ENCODE peak calls at places on chromosomes 5 and 9, in nine cellular contexts. One of them, this sample, is unnamed.

GRCh38 chr5:32475338-32476097 is 31.0 kb upstream of the ZFR start:
- DNase-seq in fibroblast of the aortic adventitia: no peak
- DNase-seq in fibroblast of pulmonary artery: no peak
- DNase-seq in cardiac muscle cell: no peak
- DNase-seq in epithelial cell of esophagus: no peak
- DNase-seq in endothelial cell: no peak
- DNase-seq in left ventricle myocardium inferior: no peak
- DNase-seq in glutamatergic neuron: peak
- DNase-seq in fibroblast of lung: no peak
- DNase-seq in this sample: no peak

GRCh38 chr9:75488082-75488713 is 399.9 kb downstream of the OSTF1 start:
- DNase-seq in fibroblast of the aortic adventitia: no peak
- DNase-seq in fibroblast of pulmonary artery: no peak
- DNase-seq in cardiac muscle cell: no peak
- DNase-seq in epithelial cell of esophagus: no peak
- DNase-seq in endothelial cell: no peak
- DNase-seq in left ventricle myocardium inferior: peak
- DNase-seq in glutamatergic neuron: no peak
- DNase-seq in fibroblast of lung: no peak
- DNase-seq in this sample: no peak

GRCh38 chr5:74166064-74166463 is 474.5 kb downstream of the ENC1 start:
- DNase-seq in fibroblast of the aortic adventitia: peak
- DNase-seq in fibroblast of pulmonary artery: peak
- DNase-seq in cardiac muscle cell: no peak
- DNase-seq in epithelial cell of esophagus: no peak
- DNase-seq in endothelial cell: no peak
- DNase-seq in left ventricle myocardium inferior: no peak
- DNase-seq in glutamatergic neuron: no peak
- DNase-seq in fibroblast of lung: no peak
- DNase-seq in this sample: no peak

GRCh38 chr5:69341520-69342161 is 9.0 kb upstream of the CCDC125 start:
- DNase-seq in fibroblast of the aortic adventitia: no peak
- DNase-seq in fibroblast of pulmonary artery: no peak
- DNase-seq in cardiac muscle cell: no peak
- DNase-seq in epithelial cell of esophagus: peak
- DNase-seq in endothelial cell: no peak
- DNase-seq in left ventricle myocardium inferior: no peak
- DNase-seq in glutamatergic neuron: no peak
- DNase-seq in fibroblast of lung: no peak
- DNase-seq in this sample: no peak

GRCh38 chr5:159933531-159934485 is 17.5 kb downstream of the ADRA1B start:
- DNase-seq in fibroblast of the aortic adventitia: no peak
- DNase-seq in fibroblast of pulmonary artery: no peak
- DNase-seq in cardiac muscle cell: no peak
- DNase-seq in epithelial cell of esophagus: no peak
- DNase-seq in endothelial cell: no peak
- DNase-seq in left ventricle myocardium inferior: no peak
- DNase-seq in glutamatergic neuron: no peak
- DNase-seq in fibroblast of lung: no peak
- DNase-seq in this sample: no peak

GRCh38 chr5:103117471-103117991 is 2.4 kb downstream of the GIN1 start:
- DNase-seq in fibroblast of the aortic adventitia: peak
- DNase-seq in fibroblast of pulmonary artery: no peak
- DNase-seq in cardiac muscle cell: no peak
- DNase-seq in epithelial cell of esophagus: no peak
- DNase-seq in endothelial cell: no peak
- DNase-seq in left ventricle myocardium inferior: no peak
- DNase-seq in glutamatergic neuron: no peak
- DNase-seq in fibroblast of lung: peak
- DNase-seq in this sample: no peak

GRCh38 chr5:141771562-141771961 is 89.5 kb upstream of the ARAP3 start:
- DNase-seq in fibroblast of the aortic adventitia: no peak
- DNase-seq in fibroblast of pulmonary artery: no peak
- DNase-seq in cardiac muscle cell: no peak
- DNase-seq in epithelial cell of esophagus: no peak
- DNase-seq in endothelial cell: no peak
- DNase-seq in left ventricle myocardium inferior: peak
- DNase-seq in glutamatergic neuron: no peak
- DNase-seq in fibroblast of lung: no peak
- DNase-seq in this sample: no peak

GRCh38 chr5:127001621-127002296 is 28.6 kb downstream of the MARCHF3 start:
- DNase-seq in fibroblast of the aortic adventitia: peak
- DNase-seq in fibroblast of pulmonary artery: peak
- DNase-seq in cardiac muscle cell: no peak
- DNase-seq in epithelial cell of esophagus: peak
- DNase-seq in endothelial cell: no peak
- DNase-seq in left ventricle myocardium inferior: no peak
- DNase-seq in glutamatergic neuron: no peak
- DNase-seq in fibroblast of lung: peak
- DNase-seq in this sample: no peak

GRCh38 chr9:30575691-30576090 is 1808.8 kb upstream of the ACO1 start:
- DNase-seq in fibroblast of the aortic adventitia: no peak
- DNase-seq in fibroblast of pulmonary artery: no peak
- DNase-seq in cardiac muscle cell: no peak
- DNase-seq in epithelial cell of esophagus: no peak
- DNase-seq in endothelial cell: no peak
- DNase-seq in left ventricle myocardium inferior: no peak
- DNase-seq in glutamatergic neuron: no peak
- DNase-seq in fibroblast of lung: no peak
- DNase-seq in this sample: no peak

GRCh38 chr9:130186839-130187522 is 14.8 kb downstream of the NCS1 start:
- DNase-seq in fibroblast of the aortic adventitia: peak
- DNase-seq in fibroblast of pulmonary artery: peak
- DNase-seq in cardiac muscle cell: peak
- DNase-seq in epithelial cell of esophagus: peak
- DNase-seq in endothelial cell: no peak
- DNase-seq in left ventricle myocardium inferior: no peak
- DNase-seq in glutamatergic neuron: peak
- DNase-seq in fibroblast of lung: peak
- DNase-seq in this sample: no peak

GRCh38 chr5:93251347-93251746 is 329.7 kb downstream of the NR2F1-AS1 start:
- DNase-seq in fibroblast of the aortic adventitia: no peak
- DNase-seq in fibroblast of pulmonary artery: no peak
- DNase-seq in cardiac muscle cell: no peak
- DNase-seq in epithelial cell of esophagus: no peak
- DNase-seq in endothelial cell: no peak
- DNase-seq in left ventricle myocardium inferior: no peak
- DNase-seq in glutamatergic neuron: no peak
- DNase-seq in fibroblast of lung: no peak
- DNase-seq in this sample: no peak

GRCh38 chr5:93249651-93250289 is 331.2 kb downstream of the NR2F1-AS1 start:
- DNase-seq in fibroblast of the aortic adventitia: peak
- DNase-seq in fibroblast of pulmonary artery: peak
- DNase-seq in cardiac muscle cell: no peak
- DNase-seq in epithelial cell of esophagus: peak
- DNase-seq in endothelial cell: no peak
- DNase-seq in left ventricle myocardium inferior: no peak
- DNase-seq in glutamatergic neuron: no peak
- DNase-seq in fibroblast of lung: peak
- DNase-seq in this sample: no peak

GRCh38 chr5:93250431-93250830 is 330.6 kb downstream of the NR2F1-AS1 start:
- DNase-seq in fibroblast of the aortic adventitia: peak
- DNase-seq in fibroblast of pulmonary artery: peak
- DNase-seq in cardiac muscle cell: no peak
- DNase-seq in epithelial cell of esophagus: no peak
- DNase-seq in endothelial cell: no peak
- DNase-seq in left ventricle myocardium inferior: no peak
- DNase-seq in glutamatergic neuron: no peak
- DNase-seq in fibroblast of lung: no peak
- DNase-seq in this sample: no peak

GRCh38 chr5:93247126-93247525 is 333.9 kb downstream of the NR2F1-AS1 start:
- DNase-seq in fibroblast of the aortic adventitia: no peak
- DNase-seq in fibroblast of pulmonary artery: no peak
- DNase-seq in cardiac muscle cell: peak
- DNase-seq in epithelial cell of esophagus: no peak
- DNase-seq in endothelial cell: no peak
- DNase-seq in left ventricle myocardium inferior: no peak
- DNase-seq in glutamatergic neuron: no peak
- DNase-seq in fibroblast of lung: no peak
- DNase-seq in this sample: no peak

DNA sequence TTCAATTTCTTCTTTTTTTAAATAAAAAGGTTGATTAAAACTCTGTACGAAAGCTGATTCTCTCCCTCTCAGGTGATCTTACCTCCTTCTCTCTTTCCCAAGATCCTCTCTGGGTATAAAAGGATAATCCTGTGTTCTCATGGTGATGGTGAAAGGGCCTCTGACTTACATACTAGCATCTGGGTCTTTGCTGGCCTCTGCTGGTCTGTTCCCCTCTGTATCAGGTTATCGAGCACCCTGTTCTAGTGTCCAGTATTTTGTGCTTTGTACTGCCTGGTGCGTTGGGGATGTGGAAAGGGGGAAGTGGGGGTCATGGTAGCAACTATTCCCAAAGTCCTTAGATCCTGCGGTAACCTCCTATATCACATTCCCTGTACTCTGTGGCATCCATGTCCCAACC is 328.9 kb downstream of the NR2F1-AS1 start:
- DNase-seq in fibroblast of the aortic adventitia: no peak
- DNase-seq in fibroblast of pulmonary artery: peak
- DNase-seq in cardiac muscle cell: no peak
- DNase-seq in epithelial cell of esophagus: no peak
- DNase-seq in endothelial cell: no peak
- DNase-seq in left ventricle myocardium inferior: no peak
- DNase-seq in glutamatergic neuron: no peak
- DNase-seq in fibroblast of lung: no peak
- DNase-seq in this sample: no peak
- TF ChIP-seq CTCF in fibroblast of the aortic adventitia: no peak
- TF ChIP-seq CTCF in fibroblast of pulmonary artery: no peak
- TF ChIP-seq CTCF in cardiac muscle cell: no peak
- TF ChIP-seq CTCF in epithelial cell of esophagus: peak
- TF ChIP-seq CTCF in endothelial cell: no peak
- TF ChIP-seq CTCF in left ventricle myocardium inferior: no peak
- TF ChIP-seq CTCF in glutamatergic neuron: no peak
- TF ChIP-seq CTCF in fibroblast of lung: no peak
- TF ChIP-seq CTCF in this sample: no peak

GRCh38 chr5:10427978-10428377 is 13.7 kb upstream of the ROPN1L start:
- DNase-seq in fibroblast of the aortic adventitia: no peak
- DNase-seq in fibroblast of pulmonary artery: no peak
- DNase-seq in cardiac muscle cell: no peak
- DNase-seq in epithelial cell of esophagus: no peak
- DNase-seq in endothelial cell: no peak
- DNase-seq in left ventricle myocardium inferior: no peak
- DNase-seq in glutamatergic neuron: no peak
- DNase-seq in fibroblast of lung: no peak
- DNase-seq in this sample: no peak

GRCh38 chr5:10432059-10433008 is 9.3 kb upstream of the ROPN1L start:
- DNase-seq in fibroblast of the aortic adventitia: no peak
- DNase-seq in fibroblast of pulmonary artery: no peak
- DNase-seq in cardiac muscle cell: no peak
- DNase-seq in epithelial cell of esophagus: no peak
- DNase-seq in endothelial cell: no peak
- DNase-seq in left ventricle myocardium inferior: no peak
- DNase-seq in glutamatergic neuron: peak
- DNase-seq in fibroblast of lung: no peak
- DNase-seq in this sample: no peak

GRCh38 chr5:10427201-10427600 is 14.5 kb upstream of the ROPN1L start:
- DNase-seq in fibroblast of the aortic adventitia: no peak
- DNase-seq in fibroblast of pulmonary artery: no peak
- DNase-seq in cardiac muscle cell: no peak
- DNase-seq in epithelial cell of esophagus: no peak
- DNase-seq in endothelial cell: no peak
- DNase-seq in left ventricle myocardium inferior: no peak
- DNase-seq in glutamatergic neuron: no peak
- DNase-seq in fibroblast of lung: no peak
- DNase-seq in this sample: no peak

GRCh38 chr5:10434392-10434791 is 7.3 kb upstream of the ROPN1L start:
- DNase-seq in fibroblast of the aortic adventitia: no peak
- DNase-seq in fibroblast of pulmonary artery: no peak
- DNase-seq in cardiac muscle cell: no peak
- DNase-seq in epithelial cell of esophagus: no peak
- DNase-seq in endothelial cell: no peak
- DNase-seq in left ventricle myocardium inferior: no peak
- DNase-seq in glutamatergic neuron: no peak
- DNase-seq in fibroblast of lung: peak
- DNase-seq in this sample: no peak

GRCh38 chr5:10431408-10431807 is 10.3 kb upstream of the ROPN1L start:
- DNase-seq in fibroblast of the aortic adventitia: no peak
- DNase-seq in fibroblast of pulmonary artery: no peak
- DNase-seq in cardiac muscle cell: no peak
- DNase-seq in epithelial cell of esophagus: no peak
- DNase-seq in endothelial cell: no peak
- DNase-seq in left ventricle myocardium inferior: no peak
- DNase-seq in glutamatergic neuron: no peak
- DNase-seq in fibroblast of lung: no peak
- DNase-seq in this sample: no peak
- TF ChIP-seq CTCF in fibroblast of the aortic adventitia: no peak
- TF ChIP-seq CTCF in fibroblast of pulmonary artery: no peak
- TF ChIP-seq CTCF in cardiac muscle cell: no peak
- TF ChIP-seq CTCF in epithelial cell of esophagus: no peak
- TF ChIP-seq CTCF in endothelial cell: no peak
- TF ChIP-seq CTCF in left ventricle myocardium inferior: no peak
- TF ChIP-seq CTCF in glutamatergic neuron: no peak
- TF ChIP-seq CTCF in fibroblast of lung: no peak
- TF ChIP-seq CTCF in this sample: no peak

DNA sequence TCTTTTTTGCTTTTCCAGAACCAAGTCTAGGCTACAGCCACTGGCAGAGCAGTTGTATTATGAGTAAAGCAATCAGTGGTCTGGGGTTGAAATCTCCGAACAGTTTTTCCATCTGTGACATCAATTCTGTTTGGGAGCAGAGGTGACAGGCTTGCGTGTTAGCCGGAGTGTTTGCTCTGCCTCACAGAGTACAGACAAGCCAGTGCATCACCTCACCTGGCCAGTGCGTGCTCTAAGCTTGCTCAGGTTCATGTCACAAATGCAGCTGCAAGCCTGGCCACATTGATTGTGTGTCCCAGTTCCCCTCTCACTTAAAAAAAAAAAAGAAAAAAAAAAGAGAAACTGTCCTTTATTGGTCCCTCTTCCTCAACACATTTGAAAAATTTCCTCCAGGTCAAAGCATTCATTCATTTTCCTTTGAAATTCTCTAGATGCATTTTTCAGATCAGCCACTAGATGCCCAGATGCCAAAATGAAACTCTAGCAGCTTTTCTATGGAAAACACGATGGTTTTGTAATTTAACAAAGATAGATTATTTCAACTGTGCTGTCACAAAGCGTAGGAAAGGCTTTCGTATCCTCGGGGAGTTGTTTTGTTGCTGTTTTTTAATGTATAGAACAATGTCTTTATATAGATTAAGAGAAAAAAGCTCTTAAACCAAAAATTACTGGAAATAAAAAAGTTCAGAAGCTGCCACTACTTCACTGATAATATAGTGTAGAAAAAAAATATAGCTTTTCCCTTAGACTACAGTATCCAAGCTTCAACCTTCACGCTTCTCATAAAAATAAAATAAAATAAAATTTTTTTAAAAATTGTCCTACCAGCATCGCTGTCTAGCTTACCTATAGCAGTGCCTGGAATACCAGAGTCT is 585.5 kb downstream of the TLE1 start:
- DNase-seq in fibroblast of the aortic adventitia: peak
- DNase-seq in fibroblast of pulmonary artery: no peak
- DNase-seq in cardiac muscle cell: no peak
- DNase-seq in epithelial cell of esophagus: no peak
- DNase-seq in endothelial cell: no peak
- DNase-seq in left ventricle myocardium inferior: no peak
- DNase-seq in glutamatergic neuron: no peak
- DNase-seq in fibroblast of lung: peak
- DNase-seq in this sample: no peak
- TF ChIP-seq CTCF in fibroblast of the aortic adventitia: peak
- TF ChIP-seq CTCF in fibroblast of pulmonary artery: peak
- TF ChIP-seq CTCF in cardiac muscle cell: peak
- TF ChIP-seq CTCF in epithelial cell of esophagus: peak
- TF ChIP-seq CTCF in endothelial cell: peak
- TF ChIP-seq CTCF in left ventricle myocardium inferior: no peak
- TF ChIP-seq CTCF in glutamatergic neuron: peak
- TF ChIP-seq CTCF in fibroblast of lung: peak
- TF ChIP-seq CTCF in this sample: peak

GRCh38 chr9:87792831-87793288 is 66.9 kb downstream of the CTSL start:
- DNase-seq in fibroblast of the aortic adventitia: peak
- DNase-seq in fibroblast of pulmonary artery: peak
- DNase-seq in cardiac muscle cell: no peak
- DNase-seq in epithelial cell of esophagus: peak
- DNase-seq in endothelial cell: no peak
- DNase-seq in left ventricle myocardium inferior: peak
- DNase-seq in glutamatergic neuron: no peak
- DNase-seq in fibroblast of lung: peak
- DNase-seq in this sample: peak
- TF ChIP-seq CTCF in fibroblast of the aortic adventitia: peak
- TF ChIP-seq CTCF in fibroblast of pulmonary artery: peak
- TF ChIP-seq CTCF in cardiac muscle cell: peak
- TF ChIP-seq CTCF in epithelial cell of esophagus: no peak
- TF ChIP-seq CTCF in endothelial cell: no peak
- TF ChIP-seq CTCF in left ventricle myocardium inferior: peak
- TF ChIP-seq CTCF in glutamatergic neuron: no peak
- TF ChIP-seq CTCF in fibroblast of lung: peak
- TF ChIP-seq CTCF in this sample: peak

This sample was measured in AG09319.